ENCODE peak calls at places on chromosomes 7 and 10, in four cellular contexts. One of them, this sample, is unnamed.

GRCh38 chr7:34269084-34269483 is 363.7 kb downstream of the BMPER start:
- DNase-seq in left cardiac atrium: no peak
- DNase-seq in MCF 10A: no peak
- DNase-seq in LoVo: no peak
- DNase-seq in this sample: no peak

GRCh38 chr7:43873300-43873699 is 4.0 kb upstream of the MRPS24 start:
- DNase-seq in left cardiac atrium: peak
- DNase-seq in MCF 10A: peak
- DNase-seq in LoVo: peak
- DNase-seq in this sample: peak

GRCh38 chr7:157817433-157817832 is 480.6 kb downstream of the DNAJB6 start:
- DNase-seq in left cardiac atrium: no peak
- DNase-seq in MCF 10A: no peak
- DNase-seq in LoVo: no peak
- DNase-seq in this sample: no peak

GRCh38 chr10:121654021-121654545 is 55.8 kb upstream of the FGFR2 start:
- DNase-seq in left cardiac atrium: no peak
- DNase-seq in MCF 10A: no peak
- DNase-seq in LoVo: no peak
- DNase-seq in this sample: no peak

GRCh38 chr7:152076324-152076821 is 50.9 kb downstream of the GALNT11 start:
- DNase-seq in left cardiac atrium: no peak
- DNase-seq in MCF 10A: peak
- DNase-seq in LoVo: peak
- DNase-seq in this sample: peak

GRCh38 chr10:76150139-76150885 is 718.9 kb downstream of the LRMDA start:
- DNase-seq in left cardiac atrium: no peak
- DNase-seq in MCF 10A: no peak
- DNase-seq in LoVo: no peak
- DNase-seq in this sample: no peak

GRCh38 chr10:42769653-42770052 is 12.9 kb upstream of the BMS1 start:
- DNase-seq in left cardiac atrium: no peak
- DNase-seq in MCF 10A: no peak
- DNase-seq in LoVo: peak
- DNase-seq in this sample: no peak

GRCh38 chr7:107854989-107855388 is 36.0 kb upstream of the DLD start:
- DNase-seq in left cardiac atrium: no peak
- DNase-seq in MCF 10A: peak
- DNase-seq in LoVo: peak
- DNase-seq in this sample: peak

GRCh38 chr10:29297678-29298077 is 8.8 kb downstream of the LYZL1 start:
- DNase-seq in left cardiac atrium: no peak
- DNase-seq in MCF 10A: no peak
- DNase-seq in LoVo: no peak
- DNase-seq in this sample: no peak

GRCh38 chr7:21980921-21981320 is 35.2 kb upstream of the CDCA7L start:
- DNase-seq in left cardiac atrium: no peak
- DNase-seq in MCF 10A: no peak
- DNase-seq in LoVo: no peak
- DNase-seq in this sample: no peak

GRCh38 chr7:88915615-88916014 is 120.1 kb upstream of the TEX47 start:
- DNase-seq in left cardiac atrium: no peak
- DNase-seq in MCF 10A: no peak
- DNase-seq in LoVo: no peak
- DNase-seq in this sample: no peak

GRCh38 chr7:13908667-13909382 is 80.6 kb downstream of the ETV1 start:
- DNase-seq in left cardiac atrium: no peak
- DNase-seq in MCF 10A: peak
- DNase-seq in LoVo: peak
- DNase-seq in this sample: no peak

GRCh38 chr10:62456611-62457101 is 82.5 kb downstream of the ZNF365 start:
- DNase-seq in left cardiac atrium: no peak
- DNase-seq in MCF 10A: no peak
- DNase-seq in LoVo: no peak
- DNase-seq in this sample: no peak

GRCh38 chr10:99530108-99531025 is 2.4 kb upstream of the NKX2-3 start:
- DNase-seq in left cardiac atrium: no peak
- DNase-seq in MCF 10A: no peak
- DNase-seq in LoVo: no peak
- DNase-seq in this sample: no peak

GRCh38 chr10:36725581-36726520 is 399.5 kb upstream of the ANKRD30A start:
- DNase-seq in left cardiac atrium: peak
- DNase-seq in MCF 10A: peak
- DNase-seq in LoVo: peak
- DNase-seq in this sample: peak

GRCh38 chr10:93993782-93994668 is at the start of gene PLCE1:
- DNase-seq in left cardiac atrium: peak
- DNase-seq in MCF 10A: no peak
- DNase-seq in LoVo: peak
- DNase-seq in this sample: no peak

This sample was measured in foreskin keratinocyte.